ENCODE peak calls at places on chromosomes 7 and 10, in six cellular contexts. One of them, this sample, is unnamed.

GRCh38 chr10:92655426-92655825 is 34.3 kb upstream of the HHEX start:
- DNase-seq in left ventricle myocardium inferior: no peak
- DNase-seq in left lung: no peak
- DNase-seq in cardiac muscle cell: no peak
- DNase-seq in A549: no peak
- DNase-seq in CD4-positive, alpha-beta T cell: no peak
- DNase-seq in this sample: no peak

GRCh38 chr10:124262249-124262865 is 156.4 kb downstream of the OAT start:
- DNase-seq in left ventricle myocardium inferior: no peak
- DNase-seq in left lung: peak; percentile 39
- DNase-seq in cardiac muscle cell: no peak
- DNase-seq in A549: no peak
- DNase-seq in CD4-positive, alpha-beta T cell: no peak
- DNase-seq in this sample: peak; percentile 46

GRCh38 chr7:452230-452751 is 67.4 kb downstream of the PDGFA start:
- DNase-seq in left ventricle myocardium inferior: no peak
- DNase-seq in left lung: peak; percentile 66
- DNase-seq in cardiac muscle cell: peak; percentile 44
- DNase-seq in A549: no peak
- DNase-seq in CD4-positive, alpha-beta T cell: no peak
- DNase-seq in this sample: no peak

GRCh38 chr10:74754397-74754796 is 72.0 kb upstream of the KAT6B start:
- DNase-seq in left ventricle myocardium inferior: no peak
- DNase-seq in left lung: no peak
- DNase-seq in cardiac muscle cell: no peak
- DNase-seq in A549: no peak
- DNase-seq in CD4-positive, alpha-beta T cell: no peak
- DNase-seq in this sample: peak; percentile 7

GRCh38 chr10:79061441-79062315 is 7.1 kb upstream of the ZMIZ1 start:
- DNase-seq in left ventricle myocardium inferior: peak; percentile 10
- DNase-seq in left lung: peak; percentile 50
- DNase-seq in cardiac muscle cell: no peak
- DNase-seq in A549: no peak
- DNase-seq in CD4-positive, alpha-beta T cell: no peak
- DNase-seq in this sample: peak; percentile 58

GRCh38 chr7:156218544-156219306 is 406.5 kb upstream of the SHH start:
- DNase-seq in left ventricle myocardium inferior: no peak
- DNase-seq in left lung: no peak
- DNase-seq in cardiac muscle cell: no peak
- DNase-seq in A549: no peak
- DNase-seq in CD4-positive, alpha-beta T cell: no peak
- DNase-seq in this sample: no peak

GRCh38 chr7:93043393-93043985 is 74.3 kb downstream of the SAMD9 start:
- DNase-seq in left ventricle myocardium inferior: peak; percentile 18
- DNase-seq in left lung: peak; percentile 76
- DNase-seq in cardiac muscle cell: no peak
- DNase-seq in A549: no peak
- DNase-seq in CD4-positive, alpha-beta T cell: no peak
- DNase-seq in this sample: no peak

GRCh38 chr10:110540038-110540437 is 27.5 kb upstream of the SMC3 start:
- DNase-seq in left ventricle myocardium inferior: no peak
- DNase-seq in left lung: no peak
- DNase-seq in cardiac muscle cell: no peak
- DNase-seq in A549: no peak
- DNase-seq in CD4-positive, alpha-beta T cell: no peak
- DNase-seq in this sample: no peak

GRCh38 chr7:17948503-17949238 is 8.4 kb upstream of the SNX13 start:
- DNase-seq in left ventricle myocardium inferior: no peak
- DNase-seq in left lung: no peak
- DNase-seq in cardiac muscle cell: no peak
- DNase-seq in A549: no peak
- DNase-seq in CD4-positive, alpha-beta T cell: no peak
- DNase-seq in this sample: no peak

GRCh38 chr10:127034224-127034623 is 129.0 kb downstream of the DOCK1 start:
- DNase-seq in left ventricle myocardium inferior: no peak
- DNase-seq in left lung: no peak
- DNase-seq in cardiac muscle cell: no peak
- DNase-seq in A549: no peak
- DNase-seq in CD4-positive, alpha-beta T cell: no peak
- DNase-seq in this sample: no peak

GRCh38 chr7:79245623-79246249 is 207.7 kb downstream of the MAGI2 start:
- DNase-seq in left ventricle myocardium inferior: no peak
- DNase-seq in left lung: no peak
- DNase-seq in cardiac muscle cell: no peak
- DNase-seq in A549: no peak
- DNase-seq in CD4-positive, alpha-beta T cell: no peak
- DNase-seq in this sample: no peak

GRCh38 chr10:104256335-104257080 is 1.8 kb downstream of the GSTO1 start:
- DNase-seq in left ventricle myocardium inferior: no peak
- DNase-seq in left lung: no peak
- DNase-seq in cardiac muscle cell: no peak
- DNase-seq in A549: no peak
- DNase-seq in CD4-positive, alpha-beta T cell: no peak
- DNase-seq in this sample: no peak

GRCh38 chr10:28838908-28839307 is 161.6 kb downstream of the BAMBI start:
- DNase-seq in left ventricle myocardium inferior: no peak
- DNase-seq in left lung: no peak
- DNase-seq in cardiac muscle cell: no peak
- DNase-seq in A549: peak; percentile 68
- DNase-seq in CD4-positive, alpha-beta T cell: no peak
- DNase-seq in this sample: no peak

GRCh38 chr7:87599336-87599735 is 1.3 kb downstream of the ABCB1 start:
- DNase-seq in left ventricle myocardium inferior: no peak
- DNase-seq in left lung: no peak
- DNase-seq in cardiac muscle cell: no peak
- DNase-seq in A549: no peak
- DNase-seq in CD4-positive, alpha-beta T cell: peak; percentile 26
- DNase-seq in this sample: no peak

GRCh38 chr10:58177362-58177947 is 90.2 kb downstream of the IPMK start:
- DNase-seq in left ventricle myocardium inferior: no peak
- DNase-seq in left lung: no peak
- DNase-seq in cardiac muscle cell: peak; percentile 4
- DNase-seq in A549: peak; percentile 39
- DNase-seq in CD4-positive, alpha-beta T cell: no peak
- DNase-seq in this sample: no peak

GRCh38 chr10:90458054-90458453 is 399.8 kb downstream of the HTR7 start:
- DNase-seq in left ventricle myocardium inferior: no peak
- DNase-seq in left lung: no peak
- DNase-seq in cardiac muscle cell: no peak
- DNase-seq in A549: no peak
- DNase-seq in CD4-positive, alpha-beta T cell: no peak
- DNase-seq in this sample: no peak

GRCh38 chr7:92697414-92697813 is 107.2 kb upstream of the FAM133B start:
- DNase-seq in left ventricle myocardium inferior: no peak
- DNase-seq in left lung: no peak
- DNase-seq in cardiac muscle cell: no peak
- DNase-seq in A549: no peak
- DNase-seq in CD4-positive, alpha-beta T cell: no peak
- DNase-seq in this sample: no peak

GRCh38 chr10:132434405-132435005 is 37.5 kb downstream of the PWWP2B start:
- DNase-seq in left ventricle myocardium inferior: peak; percentile 72
- DNase-seq in left lung: peak; percentile 95
- DNase-seq in cardiac muscle cell: no peak
- DNase-seq in A549: peak; percentile 59
- DNase-seq in CD4-positive, alpha-beta T cell: peak; percentile 53
- DNase-seq in this sample: no peak

GRCh38 chr10:85787393-85787792 is 579.2 kb downstream of the GRID1 start:
- DNase-seq in left ventricle myocardium inferior: no peak
- DNase-seq in left lung: no peak
- DNase-seq in cardiac muscle cell: no peak
- DNase-seq in A549: no peak
- DNase-seq in CD4-positive, alpha-beta T cell: no peak
- DNase-seq in this sample: no peak

GRCh38 chr7:50610521-50611277 is 45.5 kb upstream of the DDC start:
- DNase-seq in left ventricle myocardium inferior: no peak
- DNase-seq in left lung: no peak
- DNase-seq in cardiac muscle cell: no peak
- DNase-seq in A549: no peak
- DNase-seq in CD4-positive, alpha-beta T cell: peak; percentile 50
- DNase-seq in this sample: no peak

GRCh38 chr10:78291733-78292132 is 258.1 kb downstream of the RPS24 start:
- DNase-seq in left ventricle myocardium inferior: no peak
- DNase-seq in left lung: no peak
- DNase-seq in cardiac muscle cell: no peak
- DNase-seq in A549: no peak
- DNase-seq in CD4-positive, alpha-beta T cell: no peak
- DNase-seq in this sample: no peak

GRCh38 chr10:132421377-132422168 is 24.6 kb downstream of the PWWP2B start:
- DNase-seq in left ventricle myocardium inferior: peak; percentile 78
- DNase-seq in left lung: peak; percentile 93
- DNase-seq in cardiac muscle cell: peak; percentile 84
- DNase-seq in A549: peak; percentile 63
- DNase-seq in CD4-positive, alpha-beta T cell: peak; percentile 21
- DNase-seq in this sample: peak; percentile 83

GRCh38 chr7:5607958-5608656 is 173.4 kb downstream of the RNF216 start:
- DNase-seq in left ventricle myocardium inferior: no peak
- DNase-seq in left lung: no peak
- DNase-seq in cardiac muscle cell: no peak
- DNase-seq in A549: no peak
- DNase-seq in CD4-positive, alpha-beta T cell: no peak
- DNase-seq in this sample: no peak

GRCh38 chr7:229184-229964 is 37.0 kb downstream of the FAM20C start:
- DNase-seq in left ventricle myocardium inferior: peak; percentile 75
- DNase-seq in left lung: no peak
- DNase-seq in cardiac muscle cell: no peak
- DNase-seq in A549: no peak
- DNase-seq in CD4-positive, alpha-beta T cell: no peak
- DNase-seq in this sample: peak; percentile 94

GRCh38 chr7:155283565-155284194 is 14.0 kb upstream of the INSIG1 start:
- DNase-seq in left ventricle myocardium inferior: no peak
- DNase-seq in left lung: no peak
- DNase-seq in cardiac muscle cell: no peak
- DNase-seq in A549: no peak
- DNase-seq in CD4-positive, alpha-beta T cell: no peak
- DNase-seq in this sample: no peak

GRCh38 chr7:101377189-101377736 is 14.6 kb downstream of the COL26A1 start:
- DNase-seq in left ventricle myocardium inferior: no peak
- DNase-seq in left lung: no peak
- DNase-seq in cardiac muscle cell: no peak
- DNase-seq in A549: no peak
- DNase-seq in CD4-positive, alpha-beta T cell: no peak
- DNase-seq in this sample: no peak

GRCh38 chr7:101374990-101375389 is 12.3 kb downstream of the COL26A1 start:
- DNase-seq in left ventricle myocardium inferior: no peak
- DNase-seq in left lung: no peak
- DNase-seq in cardiac muscle cell: no peak
- DNase-seq in A549: no peak
- DNase-seq in CD4-positive, alpha-beta T cell: no peak
- DNase-seq in this sample: no peak

GRCh38 chr7:101370836-101371235 is 8.2 kb downstream of the COL26A1 start:
- DNase-seq in left ventricle myocardium inferior: no peak
- DNase-seq in left lung: no peak
- DNase-seq in cardiac muscle cell: no peak
- DNase-seq in A549: no peak
- DNase-seq in CD4-positive, alpha-beta T cell: no peak
- DNase-seq in this sample: no peak

GRCh38 chr7:101378808-101379207 is 16.1 kb downstream of the COL26A1 start:
- DNase-seq in left ventricle myocardium inferior: no peak
- DNase-seq in left lung: no peak
- DNase-seq in cardiac muscle cell: peak; percentile 52
- DNase-seq in A549: no peak
- DNase-seq in CD4-positive, alpha-beta T cell: no peak
- DNase-seq in this sample: no peak

GRCh38 chr7:101373812-101374612 is 11.3 kb downstream of the COL26A1 start:
- DNase-seq in left ventricle myocardium inferior: no peak
- DNase-seq in left lung: no peak
- DNase-seq in cardiac muscle cell: no peak
- DNase-seq in A549: no peak
- DNase-seq in CD4-positive, alpha-beta T cell: no peak
- DNase-seq in this sample: no peak
- H3K27ac ChIP-seq in left ventricle myocardium inferior: no peak overlapping the region
- H3K27ac ChIP-seq in left lung: no peak overlapping the region
- H3K27ac ChIP-seq in cardiac muscle cell: peak overlapping the region; percentile 15
- H3K27ac ChIP-seq in A549: no peak overlapping the region
- H3K27ac ChIP-seq in CD4-positive, alpha-beta T cell: no peak overlapping the region
- H3K27ac ChIP-seq in this sample: no peak overlapping the region

DNA sequence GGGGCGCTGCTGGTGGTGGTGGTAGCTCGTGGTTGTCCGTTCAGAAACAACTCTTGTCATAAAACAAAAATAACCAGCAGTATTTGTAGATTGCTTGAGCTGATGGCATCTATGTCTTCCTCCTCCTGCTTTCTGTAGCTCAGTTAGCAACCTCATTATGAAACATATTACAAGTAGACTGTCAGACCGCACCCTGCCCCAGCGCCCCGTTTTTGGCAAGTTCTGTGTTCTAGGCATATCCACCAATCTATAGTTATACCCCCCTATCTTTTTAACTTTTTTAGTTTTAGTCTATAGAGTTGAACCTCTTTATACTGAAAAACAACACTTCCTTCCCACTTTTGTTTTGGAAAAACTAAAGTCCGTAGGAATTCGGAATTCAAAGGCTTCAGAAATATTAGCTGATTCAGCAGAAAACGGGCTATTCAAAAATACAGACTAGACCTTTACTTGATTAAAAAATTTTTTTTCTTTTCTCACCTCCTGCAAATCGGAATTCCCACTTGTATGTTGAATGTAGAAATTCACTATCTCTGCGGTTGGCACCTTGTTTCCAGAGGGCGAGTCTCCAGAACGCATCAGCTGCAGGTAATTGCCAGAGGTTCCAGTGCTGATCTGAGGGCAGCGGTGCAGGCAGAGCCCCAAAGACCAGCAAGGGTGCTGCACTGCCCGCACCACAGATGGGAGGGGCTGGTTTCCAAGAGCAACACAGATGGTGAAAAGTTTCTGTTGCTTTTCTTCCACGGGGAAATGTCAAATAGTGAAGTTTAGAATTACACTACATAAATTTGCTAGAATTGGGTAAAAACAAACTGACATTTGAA is 2.1 kb upstream of the FZD8 start:
- DNase-seq in left ventricle myocardium inferior: no peak
- DNase-seq in left lung: no peak
- DNase-seq in cardiac muscle cell: peak; percentile 15
- DNase-seq in A549: no peak
- DNase-seq in CD4-positive, alpha-beta T cell: no peak
- DNase-seq in this sample: no peak
- H3K27ac ChIP-seq in left ventricle myocardium inferior: peak overlapping the region; percentile 99
- H3K27ac ChIP-seq in left lung: no peak overlapping the region
- H3K27ac ChIP-seq in cardiac muscle cell: no peak overlapping the region
- H3K27ac ChIP-seq in A549: peak overlapping the region; percentile 72
- H3K27ac ChIP-seq in CD4-positive, alpha-beta T cell: no peak overlapping the region
- H3K27ac ChIP-seq in this sample: peak overlapping the region; percentile 86

GRCh38 chr7:82382276-82382675 is 61.3 kb downstream of the CACNA2D1 start:
- DNase-seq in left ventricle myocardium inferior: no peak
- DNase-seq in left lung: no peak
- DNase-seq in cardiac muscle cell: no peak
- DNase-seq in A549: no peak
- DNase-seq in CD4-positive, alpha-beta T cell: no peak
- DNase-seq in this sample: no peak
- H3K27ac ChIP-seq in left ventricle myocardium inferior: no peak overlapping the region
- H3K27ac ChIP-seq in left lung: no peak overlapping the region
- H3K27ac ChIP-seq in cardiac muscle cell: peak overlapping the region; percentile 11
- H3K27ac ChIP-seq in A549: no peak overlapping the region
- H3K27ac ChIP-seq in CD4-positive, alpha-beta T cell: no peak overlapping the region
- H3K27ac ChIP-seq in this sample: no peak overlapping the region

DNA sequence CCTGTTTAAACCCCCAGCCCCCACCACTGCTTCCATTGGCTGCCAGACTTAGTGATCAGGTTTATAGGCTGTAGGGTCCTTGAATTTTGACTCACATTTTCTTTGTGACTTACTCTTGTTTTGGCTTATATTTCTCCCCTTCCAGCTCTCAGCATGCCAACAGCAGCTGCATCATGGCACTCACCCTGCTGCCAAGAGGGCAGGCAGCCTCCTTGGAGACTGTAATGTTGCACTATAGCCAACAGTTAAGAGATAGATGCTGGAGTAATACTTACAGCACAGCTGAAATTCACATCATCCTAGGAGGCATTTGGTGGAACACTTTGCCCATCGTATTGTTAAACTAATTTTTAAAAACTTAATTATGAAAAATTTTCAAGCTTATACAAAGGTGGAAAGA is 98.0 kb upstream of the GLCCI1 start:
- DNase-seq in left ventricle myocardium inferior: no peak
- DNase-seq in left lung: no peak
- DNase-seq in cardiac muscle cell: no peak
- DNase-seq in A549: no peak
- DNase-seq in CD4-positive, alpha-beta T cell: no peak
- DNase-seq in this sample: no peak
- H3K27ac ChIP-seq in left ventricle myocardium inferior: no peak overlapping the region
- H3K27ac ChIP-seq in left lung: no peak overlapping the region
- H3K27ac ChIP-seq in cardiac muscle cell: no peak overlapping the region
- H3K27ac ChIP-seq in A549: no peak overlapping the region
- H3K27ac ChIP-seq in CD4-positive, alpha-beta T cell: no peak overlapping the region
- H3K27ac ChIP-seq in this sample: no peak overlapping the region

This sample was measured in tibial artery.